ENCODE peak calls at places on chromosome X, in eight cellular contexts. F is cardiac fibroblast; H is fibroblast of villous mesenchyme; L is memory B cell; M is cerebellar cortex; N is activated CD4-positive, CD25-positive, alpha-beta regulatory T cell; K is activated B cell treated with CpG ODN at 0.5 μM for 24 hours; O is stimulated activated CD4-positive, alpha-beta T cell treated with anti-CD3 and anti-CD28 coated beads, Interleukin-1b, Interleukin-23, amount 100 ng/mL, for 4 hours. Y is an unnamed sample.

GRCh38 chrX:38803609-38804480 is 2.6 kb downstream of the MID1IP1 start:
- DNase-seq in F (peak; percentile 75), M (peak; percentile 16), H (peak; percentile 80), K (peak; percentile 55), O (peak; percentile 59), N (peak; percentile 7), L (no peak), Y (peak; percentile 83)

GRCh38 chrX:115289465-115289864 is at the start of gene LUZP4:
- DNase-seq in K (no peak), L (no peak), M (no peak), H (no peak), O (no peak), F (no peak), N (no peak), Y (no peak)

GRCh38 chrX:40068048-40068447 is 29.7 kb downstream of the BCOR start:
- DNase-seq in M (no peak), L (no peak), F (peak; percentile 20), N (no peak), H (no peak), O (no peak), K (no peak), Y (no peak)

GRCh38 chrX:22246620-22247019 is 26.1 kb upstream of the CBLL2 start:
- DNase-seq in L (no peak), O (no peak), N (no peak), K (no peak), F (peak; percentile 33), H (no peak), M (no peak), Y (no peak)

GRCh38 chrX:65920620-65921019 is 119.3 kb downstream of the VSIG4 start:
- DNase-seq in L (no peak), M (no peak), K (no peak), O (no peak), F (no peak), H (no peak), N (no peak), Y (no peak)

GRCh38 chrX:110170029-110170428 is 147.9 kb downstream of the AMMECR1 start:
- DNase-seq in H (no peak), O (no peak), F (no peak), K (no peak), M (no peak), L (no peak), N (no peak), Y (no peak)

GRCh38 chrX:54786972-54787371 is 11.1 kb downstream of the ITIH6 start:
- DNase-seq in H (no peak), N (peak; percentile 1), L (peak; percentile 14), F (peak; percentile 1), K (no peak), M (no peak), O (peak; percentile 1), Y (peak; percentile 39)

GRCh38 chrX:18286322-18286831 is 65.7 kb upstream of the BEND2 start:
- DNase-seq in F (no peak), O (no peak), M (no peak), L (no peak), H (no peak), N (no peak), K (no peak), Y (no peak)

GRCh38 chrX:153804621-153805020 is 10.2 kb downstream of the SSR4 start:
- DNase-seq in M (no peak), N (no peak), K (no peak), H (no peak), F (no peak), O (no peak), L (no peak), Y (no peak)

GRCh38 chrX:48966796-48967579 is 4.7 kb downstream of the KCND1 start:
- DNase-seq in H (peak; percentile 40), N (no peak), K (no peak), M (peak; percentile 77), O (no peak), F (peak; percentile 26), L (no peak), Y (no peak)

GRCh38 chrX:47623540-47624027 is 3.9 kb upstream of the SYN1 start:
- DNase-seq in H (peak; percentile 82), M (peak; percentile 87), F (peak; percentile 73), O (peak; percentile 26), K (no peak), N (no peak), L (no peak), Y (peak; percentile 28)

GRCh38 chrX:140712413-140713173 is 3.0 kb downstream of the LINC00632 start:
- DNase-seq in N (no peak), M (peak; percentile 72), F (peak; percentile 26), H (peak; percentile 13), L (no peak), O (peak; percentile 1), K (no peak), Y (peak; percentile 27)

GRCh38 chrX:20421697-20422096 is 155.0 kb upstream of the RPS6KA3 start:
- DNase-seq in N (no peak), H (no peak), L (no peak), O (no peak), F (no peak), M (no peak), K (no peak), Y (no peak)

GRCh38 chrX:1196436-1196835 is 16.0 kb downstream of the CRLF2 start:
- DNase-seq in K (no peak), H (no peak), M (no peak), O (no peak), L (no peak), N (no peak), F (no peak), Y (no peak)

GRCh38 chrX:38798956-38799355 is 2.3 kb upstream of the MID1IP1 start:
- DNase-seq in K (no peak), L (no peak), H (no peak), N (no peak), M (no peak), O (no peak), F (peak; percentile 82), Y (no peak)

GRCh38 chrX:16914058-16914457 is 32.4 kb upstream of the REPS2 start:
- DNase-seq in K (no peak), M (no peak), N (no peak), H (no peak), F (peak; percentile 27), O (no peak), L (no peak), Y (no peak)

GRCh38 chrX:69615779-69616519 is at the start of gene EDA:
- DNase-seq in K (peak; percentile 15), N (peak; percentile 35), F (peak; percentile 71), M (peak; percentile 58), O (peak; percentile 72), H (peak; percentile 47), L (peak; percentile 10), Y (peak; percentile 83)

GRCh38 chrX:638482-639131 is 8.0 kb downstream of the SHOX start:
- DNase-seq in M (no peak), O (no peak), F (no peak), K (no peak), L (no peak), N (no peak), H (no peak), Y (no peak)

GRCh38 chrX:24371391-24371972 is 11.0 kb downstream of the SUPT20HL1 start:
- DNase-seq in F (peak; percentile 66), O (peak; percentile 9), M (peak; percentile 61), L (peak; percentile 39), H (peak; percentile 56), K (peak; percentile 15), N (peak; percentile 10), Y (peak; percentile 68)

GRCh38 chrX:70535198-70535597 is 90.6 kb downstream of the DLG3 start:
- DNase-seq in O (no peak), F (peak; percentile 3), L (no peak), K (no peak), M (no peak), N (no peak), H (no peak), Y (peak; percentile 17)

Y was measured in left colon.